ENCODE peak calls at places on chromosome 12, in six cellular contexts. I is H1, M is SK-N-SH, L is GM12878, G is HL-60, C is K562. X is an unnamed sample.

GRCh38 chr12:117380083-117380482 is 18.7 kb upstream of the NOS1 start:
- DNase-seq in M (no peak), L (no peak), G (no peak), I (no peak), C (peak; percentile 23), X (no peak)

GRCh38 chr12:68223067-68223747 is 2.4 kb downstream of the IL26 start:
- DNase-seq in G (peak; percentile 52), I (peak; percentile 77), C (peak; percentile 86), M (peak; percentile 61), L (peak; percentile 71), X (peak; percentile 71)

GRCh38 chr12:110531741-110532333 is 29.7 kb downstream of the RAD9B start:
- DNase-seq in G (no peak), L (peak; percentile 96), C (no peak), I (no peak), M (no peak), X (no peak)

GRCh38 chr12:131793623-131794022 is 34.6 kb upstream of the MMP17 start:
- DNase-seq in I (no peak), C (no peak), G (no peak), L (no peak), M (no peak), X (no peak)

GRCh38 chr12:89101440-89101839 is 250.9 kb downstream of the DUSP6 start:
- DNase-seq in L (no peak), C (no peak), I (no peak), M (peak; percentile 39), G (no peak), X (no peak)

GRCh38 chr12:109743076-109743910 is 29.7 kb downstream of the FAM222A start:
- DNase-seq in C (no peak), L (no peak), G (no peak), M (peak; percentile 46), I (no peak), X (no peak)

GRCh38 chr12:57008113-57008687 is 1.9 kb upstream of the ZBTB39 start:
- DNase-seq in C (no peak), L (peak; percentile 27), I (no peak), M (peak; percentile 72), G (no peak), X (peak; percentile 59)

GRCh38 chr12:16112626-16113560 is 164.6 kb downstream of the SLC15A5 start:
- DNase-seq in I (no peak), C (no peak), L (no peak), M (no peak), G (no peak), X (no peak)

GRCh38 chr12:107103097-107103496 is 9.7 kb upstream of the CRY1 start:
- DNase-seq in G (no peak), L (no peak), I (no peak), M (no peak), C (no peak), X (no peak)

GRCh38 chr12:44317651-44318126 is 481.8 kb downstream of the TMEM117 start:
- DNase-seq in I (no peak), G (peak; percentile 8), M (peak; percentile 25), C (no peak), L (no peak), X (peak; percentile 30)

GRCh38 chr12:47238665-47239064 is 158.9 kb upstream of the AMIGO2 start:
- DNase-seq in I (no peak), G (no peak), M (no peak), L (no peak), C (no peak), X (no peak)

GRCh38 chr12:111408686-111409402 is 3.1 kb downstream of the SH2B3 start:
- DNase-seq in G (no peak), M (no peak), I (no peak), L (no peak), C (no peak), X (no peak)

GRCh38 chr12:51846911-51847829 is 1.3 kb downstream of the FIGNL2 start:
- DNase-seq in G (no peak), L (no peak), M (peak; percentile 94), I (no peak), C (peak; percentile 47), X (no peak)

GRCh38 chr12:129887047-129887568 is 16.7 kb downstream of the TMEM132D start:
- DNase-seq in M (no peak), L (no peak), G (no peak), I (no peak), C (no peak), X (no peak)

GRCh38 chr12:15540469-15540872 is 218.2 kb downstream of the PTPRO start:
- DNase-seq in C (no peak), G (no peak), L (no peak), I (no peak), M (no peak), X (no peak)

GRCh38 chr12:49049566-49050224 is 10.9 kb downstream of the KMT2D start:
- DNase-seq in I (no peak), M (no peak), L (no peak), G (no peak), C (no peak), X (no peak)

GRCh38 chr12:89856431-89856830 is 147.8 kb upstream of the ATP2B1 start:
- DNase-seq in M (no peak), L (peak; percentile 85), G (peak; percentile 87), I (no peak), C (no peak), X (no peak)

GRCh38 chr12:124655317-124656213 is 88.2 kb upstream of the NCOR2 start:
- DNase-seq in M (peak; percentile 83), G (no peak), L (no peak), C (no peak), I (peak; percentile 49), X (no peak)

GRCh38 chr12:48978291-48978740 is at the start of gene WNT1:
- DNase-seq in M (peak; percentile 68), G (no peak), C (no peak), L (no peak), I (no peak), X (no peak)

GRCh38 chr12:25590021-25590721 is 37.1 kb upstream of the LMNTD1 start:
- DNase-seq in I (no peak), G (no peak), M (no peak), C (no peak), L (no peak), X (no peak)

GRCh38 chr12:111201036-111201435 is 167.9 kb downstream of the PHETA1 start:
- DNase-seq in L (no peak), C (no peak), I (peak; percentile 15), G (no peak), M (peak; percentile 84), X (no peak)

GRCh38 chr12:44459569-44459968 is 416.5 kb downstream of the NELL2 start:
- DNase-seq in L (no peak), C (no peak), I (no peak), M (no peak), G (no peak), X (no peak)

GRCh38 chr12:62919827-62920226 is 15.1 kb downstream of the PPM1H start:
- DNase-seq in M (no peak), L (no peak), I (no peak), C (no peak), G (no peak), X (no peak)

GRCh38 chr12:101962486-101962885 is 85.1 kb downstream of the DRAM1 start:
- DNase-seq in M (no peak), C (no peak), G (no peak), I (no peak), L (no peak), X (no peak)

GRCh38 chr12:31504625-31505222 is 86.2 kb downstream of the DENND5B start:
- DNase-seq in G (no peak), C (no peak), L (no peak), M (no peak), I (no peak), X (no peak)

GRCh38 chr12:112577473-112578334 is 159.0 kb downstream of the PTPN11 start:
- DNase-seq in G (no peak), I (peak; percentile 61), L (no peak), M (no peak), C (no peak), X (no peak)

GRCh38 chr12:13436696-13437391 is 240.3 kb downstream of the EMP1 start:
- DNase-seq in M (peak; percentile 20), C (peak; percentile 56), I (no peak), G (peak; percentile 2), L (no peak), X (no peak)

DNA sequence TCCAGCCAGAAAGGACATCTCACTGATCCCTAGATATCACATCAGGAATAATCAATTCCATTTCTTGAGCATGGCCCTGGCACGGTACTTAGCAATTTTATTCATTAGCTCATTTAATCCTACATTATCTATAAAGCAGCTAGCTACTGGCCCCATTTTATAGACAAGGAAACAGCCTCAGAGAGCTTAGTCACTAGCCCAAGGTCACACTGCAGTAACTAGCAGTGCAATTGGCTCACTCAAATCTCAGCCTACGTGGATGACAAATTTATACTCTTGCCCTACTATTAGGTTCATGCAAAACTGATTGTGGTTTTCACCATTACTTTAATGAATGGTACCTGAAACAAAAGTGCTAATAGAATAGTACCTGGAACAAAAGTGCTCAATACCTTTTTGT is 41.7 kb downstream of the NUAK1 start:
- DNase-seq in L (no peak), M (no peak), I (no peak), G (no peak), C (no peak), X (no peak)
- TF ChIP-seq GABPA in L (no peak), M (no peak), I (no peak), G (no peak), C (no peak), X (no peak)

GRCh38 chr12:6337958-6338406 is 3.9 kb downstream of the TNFRSF1A start:
- DNase-seq in G (no peak), C (no peak), L (no peak), M (no peak), I (no peak), X (peak; percentile 30)

GRCh38 chr12:6335451-6336078 is 6.3 kb downstream of the TNFRSF1A start:
- DNase-seq in C (peak; percentile 54), M (peak; percentile 74), G (no peak), L (peak; percentile 60), I (no peak), X (peak; percentile 90)

GRCh38 chr12:6338955-6339761 is 2.7 kb downstream of the TNFRSF1A start:
- DNase-seq in M (no peak), C (no peak), L (no peak), I (no peak), G (no peak), X (no peak)

GRCh38 chr12:6336079-6336858 is 5.6 kb downstream of the TNFRSF1A start:
- DNase-seq in L (no peak), M (peak; percentile 74), G (peak; percentile 97), C (peak; percentile 78), I (peak; percentile 96), X (peak; percentile 94)

GRCh38 chr12:6336859-6337744 is 4.8 kb downstream of the TNFRSF1A start:
- DNase-seq in C (peak; percentile 29), L (no peak), M (no peak), G (peak; percentile 84), I (no peak), X (no peak)
- TF ChIP-seq GABPA in C (peak; percentile 68), L (peak; percentile 61), M (no peak), G (peak; percentile 80), I (no peak), X (no peak)

GRCh38 chr12:6237830-6238229 is 37.6 kb downstream of the CD9 start:
- DNase-seq in C (no peak), I (no peak), L (no peak), G (no peak), M (no peak), X (no peak)
- TF ChIP-seq GABPA in C (no peak), I (no peak), L (no peak), G (no peak), M (no peak), X (no peak)

DNA sequence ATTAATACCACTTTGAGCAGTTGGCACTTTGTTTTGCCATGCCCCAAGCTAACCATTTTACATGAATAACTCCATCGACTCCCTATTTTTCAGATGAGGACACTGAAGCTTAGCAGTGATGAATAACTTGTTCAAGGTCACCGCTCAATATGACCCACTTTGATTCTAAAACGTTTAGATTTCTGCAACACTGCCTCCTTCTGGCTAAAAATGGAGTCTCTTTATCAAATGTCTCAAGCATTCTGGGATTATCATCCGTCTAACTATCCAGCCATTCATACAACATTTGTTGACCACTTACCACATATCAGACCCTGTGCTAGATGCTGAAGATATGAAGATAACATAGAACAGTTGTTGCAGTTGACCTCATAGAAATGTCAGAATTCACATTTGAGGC is 298.0 kb downstream of the PPFIA2 start:
- DNase-seq in L (no peak), C (no peak), G (no peak), M (no peak), I (no peak), X (no peak)
- TF ChIP-seq GABPA in L (no peak), C (no peak), G (no peak), M (no peak), I (no peak), X (no peak)